ENCODE peak calls at places on chromosomes 1 and 21, in six cellular contexts. T is right atrium auricular region; H is cardiac muscle cell; L is mammary epithelial cell; Y is CD8-positive, alpha-beta T cell; C is CD8-positive, alpha-beta memory T cell. V is an unnamed sample.
A peak's percentile ranks its signal among the peaks of the same experiment; 100 is the strongest.

GRCh38 chr21:43611598-43612369 is 47.5 kb downstream of the HSF2BP start:
- DNase-seq in H (peak; percentile 73), T (peak; percentile 86), Y (peak; percentile 7), C (no peak), L (peak; percentile 57), V (no peak)

GRCh38 chr1:9724706-9725476 is 73.4 kb downstream of the PIK3CD start:
- DNase-seq in L (peak; percentile 45), Y (peak; percentile 77), C (peak; percentile 62), T (no peak), H (peak; percentile 69), V (peak; percentile 35)

GRCh38 chr21:45631540-45631939 is 12.0 kb upstream of the PCBP3 start:
- DNase-seq in T (no peak), L (no peak), H (no peak), C (no peak), Y (no peak), V (no peak)

GRCh38 chr1:245361056-245361455 is 206.3 kb downstream of the KIF26B start:
- DNase-seq in Y (no peak), H (no peak), C (no peak), T (no peak), L (no peak), V (peak; percentile 9)

GRCh38 chr1:230282157-230282556 is 144.0 kb downstream of the PGBD5 start:
- DNase-seq in H (no peak), C (no peak), T (no peak), L (no peak), Y (no peak), V (no peak)

GRCh38 chr1:236800002-236800620 is 5.0 kb downstream of the MTR start:
- DNase-seq in L (peak; percentile 57), C (no peak), T (no peak), Y (no peak), H (no peak), V (peak; percentile 49)

GRCh38 chr1:68202239-68202832 is 30.0 kb downstream of the WLS start:
- DNase-seq in C (no peak), H (no peak), Y (no peak), T (no peak), L (no peak), V (no peak)

GRCh38 chr1:221772107-221772506 is 30.2 kb upstream of the DUSP10 start:
- DNase-seq in T (no peak), L (no peak), Y (no peak), H (no peak), C (no peak), V (no peak)

GRCh38 chr1:93347319-93347899 is 1.7 kb downstream of the DR1 start:
- DNase-seq in C (no peak), T (no peak), Y (no peak), H (no peak), L (no peak), V (no peak)

GRCh38 chr1:93350875-93351274 is 5.2 kb downstream of the DR1 start:
- DNase-seq in T (no peak), H (no peak), C (no peak), Y (no peak), L (no peak), V (no peak)

GRCh38 chr1:93348104-93348780 is 2.5 kb downstream of the DR1 start:
- DNase-seq in C (no peak), T (no peak), Y (no peak), L (no peak), H (no peak), V (no peak)

GRCh38 chr1:93350322-93350721 is 4.6 kb downstream of the DR1 start:
- DNase-seq in L (no peak), C (no peak), Y (no peak), H (no peak), T (no peak), V (no peak)

DNA sequence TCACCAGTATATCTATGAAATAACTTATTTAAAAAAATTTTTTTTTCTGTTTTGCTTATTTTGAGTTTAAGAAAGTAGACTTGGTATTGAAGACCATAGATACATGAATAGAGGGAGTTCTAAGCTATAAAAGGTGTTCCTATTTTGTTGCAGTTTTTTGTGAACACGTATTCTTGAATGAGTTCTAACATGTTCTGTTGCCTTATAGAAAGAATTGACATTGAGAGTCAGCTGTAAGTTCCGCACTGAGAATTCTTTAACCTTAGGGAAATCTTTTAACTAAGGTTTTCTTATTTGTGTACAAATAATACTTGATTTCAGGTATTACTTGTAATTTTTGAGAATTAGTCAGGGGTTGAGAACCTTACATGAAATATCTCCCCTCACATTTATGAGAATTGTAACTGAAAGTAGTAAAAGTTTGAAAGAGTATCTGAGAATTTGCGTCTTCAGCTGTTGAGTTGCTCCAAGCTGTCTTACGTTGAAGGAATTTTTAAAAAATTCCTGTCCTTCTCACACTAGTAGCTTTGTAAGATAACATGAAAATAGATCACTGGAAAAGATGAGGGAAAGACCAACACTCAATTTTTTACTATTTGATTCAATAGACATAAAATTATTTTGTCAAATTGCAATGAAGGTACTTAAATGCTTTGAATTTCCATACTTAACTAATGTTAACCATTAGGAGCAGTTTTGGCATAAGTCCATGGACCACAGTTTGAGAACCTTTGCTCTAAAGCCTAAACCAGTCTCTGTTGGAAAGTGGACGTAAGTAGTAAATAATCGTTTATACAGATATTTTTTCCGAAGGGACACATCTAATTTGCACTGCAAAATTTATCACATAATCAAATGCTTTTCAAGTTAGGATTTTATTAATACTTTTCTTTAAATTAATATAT is 3.8 kb downstream of the DR1 start:
- DNase-seq in H (no peak), C (no peak), T (no peak), Y (no peak), L (peak; percentile 39), V (peak; percentile 65)
- H3K27ac ChIP-seq in H (no peak overlapping the region), C (peak overlapping the region; percentile 28), T (no peak overlapping the region), Y (no peak overlapping the region), L (peak overlapping the region; percentile 92), V (peak overlapping the region; percentile 90)

DNA sequence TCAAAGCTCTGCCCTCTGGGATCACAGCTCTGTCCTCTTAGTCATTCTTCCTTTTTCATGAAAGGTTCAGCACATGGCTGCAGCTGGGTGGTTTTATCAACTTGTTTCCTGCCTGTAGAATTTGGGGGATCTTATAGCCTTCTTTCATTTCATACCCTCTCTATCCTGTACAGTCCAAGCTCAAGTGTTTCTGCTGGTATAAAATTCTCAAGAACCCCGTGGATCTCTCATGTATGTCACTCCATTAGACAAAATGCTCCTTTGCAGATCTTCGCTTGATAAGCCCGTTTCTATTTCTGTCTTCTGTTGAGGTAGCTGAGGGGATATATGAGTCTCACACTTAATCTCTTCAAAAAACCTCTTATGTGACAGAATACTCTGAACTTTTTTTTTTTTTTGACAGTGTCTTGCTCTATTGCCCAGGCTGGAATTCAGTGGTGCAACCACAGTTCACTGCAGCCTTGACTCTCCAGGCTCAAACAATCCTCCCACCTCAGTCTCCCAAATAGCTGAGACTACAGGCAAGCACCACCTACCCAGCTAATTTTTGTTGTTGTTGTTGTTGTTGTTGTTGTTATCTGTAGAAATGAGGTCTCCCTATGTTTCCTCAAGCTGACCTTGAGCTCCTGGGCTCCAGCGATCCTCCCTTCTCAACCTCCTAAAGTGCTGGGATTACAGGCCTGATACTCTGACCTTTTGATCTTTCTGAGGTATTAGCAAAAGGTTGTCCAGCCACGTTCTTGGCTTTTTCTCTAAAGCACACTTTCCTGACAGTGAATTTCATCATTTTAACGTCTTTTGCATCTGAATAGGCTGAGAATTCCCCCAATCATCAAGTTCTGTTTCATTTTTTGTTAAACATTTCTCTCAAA is 24.7 kb upstream of the COL9A2 start:
- DNase-seq in C (no peak), Y (no peak), H (no peak), L (no peak), T (no peak), V (no peak)
- H3K27ac ChIP-seq in C (no peak overlapping the region), Y (no peak overlapping the region), H (no peak overlapping the region), L (no peak overlapping the region), T (no peak overlapping the region), V (no peak overlapping the region)

DNA sequence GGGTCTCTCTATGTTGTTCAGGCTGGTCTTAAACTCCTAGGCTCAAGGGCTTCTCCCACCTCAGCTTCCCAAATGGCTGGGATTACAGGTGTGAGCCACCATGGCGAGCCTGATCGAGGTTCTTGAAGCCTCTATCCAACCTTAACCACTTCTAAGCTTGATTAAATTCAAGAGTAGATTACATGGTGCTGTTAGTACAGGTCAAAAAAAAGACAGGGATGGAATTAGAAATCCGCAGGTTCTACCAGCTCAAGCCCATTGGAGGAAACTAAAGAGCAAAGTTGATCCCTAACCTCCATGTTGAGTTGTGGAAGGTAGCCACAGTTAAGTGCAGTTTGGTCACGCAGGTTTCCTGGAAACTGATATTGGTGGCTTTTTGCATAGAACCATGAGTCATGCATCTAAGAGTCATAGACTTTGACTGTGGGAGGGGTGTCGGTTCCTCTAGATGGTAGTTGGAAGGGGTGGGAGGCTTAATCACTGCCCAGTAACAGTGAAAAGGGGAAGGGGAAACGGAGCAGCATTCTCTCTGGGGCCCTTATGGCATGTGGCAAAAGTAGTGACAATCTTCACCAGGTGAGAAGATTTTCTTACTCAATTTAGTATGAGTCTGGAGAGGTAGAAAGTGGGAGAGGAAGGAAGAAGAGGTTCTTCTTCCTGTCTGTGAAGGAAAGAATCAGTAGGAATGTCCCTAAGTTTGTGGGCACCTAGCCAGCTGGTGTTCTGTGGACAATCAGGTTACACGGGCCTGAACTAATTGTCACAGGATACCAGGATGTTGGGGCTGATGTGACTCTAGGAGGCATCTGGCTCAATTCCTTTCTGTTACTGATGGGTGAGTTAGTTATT is 7.0 kb downstream of the CD53 start:
- DNase-seq in L (peak; percentile 50), C (peak; percentile 25), T (no peak), Y (peak; percentile 62), H (no peak), V (no peak)
- H3K27ac ChIP-seq in L (no peak overlapping the region), C (peak overlapping the region; percentile 95), T (no peak overlapping the region), Y (peak overlapping the region; percentile 8), H (no peak overlapping the region), V (no peak overlapping the region)

GRCh38 chr1:155947292-155947691 is 5.9 kb downstream of the RXFP4 start:
- DNase-seq in Y (no peak), T (no peak), C (no peak), H (no peak), L (no peak), V (no peak)
- H3K27ac ChIP-seq in Y (no peak overlapping the region), T (no peak overlapping the region), C (no peak overlapping the region), H (peak overlapping the region; percentile 81), L (no peak overlapping the region), V (no peak overlapping the region)

GRCh38 chr1:8179132-8179793 is 138.7 kb upstream of the SLC45A1 start:
- DNase-seq in H (no peak), T (no peak), C (no peak), Y (no peak), L (no peak), V (no peak)

GRCh38 chr1:8170059-8170835 is 144.1 kb upstream of the ERRFI1 start:
- DNase-seq in C (no peak), L (no peak), T (no peak), H (no peak), Y (no peak), V (no peak)

GRCh38 chr1:8171751-8172464 is 145.8 kb upstream of the ERRFI1 start:
- DNase-seq in Y (no peak), L (peak; percentile 37), T (no peak), H (no peak), C (no peak), V (no peak)

GRCh38 chr1:8176279-8176678 is 141.6 kb upstream of the SLC45A1 start:
- DNase-seq in L (no peak), T (no peak), Y (no peak), C (no peak), H (no peak), V (no peak)

DNA sequence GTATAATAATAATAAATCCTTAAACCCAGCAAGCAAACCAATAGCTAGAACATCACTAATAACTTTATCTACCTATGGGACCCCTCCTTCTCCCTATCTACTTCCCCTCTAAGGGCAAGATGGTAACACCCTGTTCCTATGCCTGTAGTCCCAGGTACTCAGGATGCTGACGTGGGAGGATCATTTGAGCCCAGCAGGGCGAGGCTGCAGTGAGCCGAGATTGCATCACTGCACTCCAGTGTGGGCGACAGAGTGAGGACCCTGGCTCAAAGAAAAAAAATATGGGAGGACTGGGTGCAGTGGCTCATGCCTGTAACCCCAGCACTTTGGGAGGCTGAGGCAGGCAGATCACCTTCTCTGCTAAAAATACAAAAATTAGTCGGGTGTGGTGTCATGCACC is 143.1 kb upstream of the SLC45A1 start:
- DNase-seq in Y (no peak), T (no peak), H (no peak), C (no peak), L (peak; percentile 43), V (no peak)
- H3K27ac ChIP-seq in Y (no peak overlapping the region), T (no peak overlapping the region), H (no peak overlapping the region), C (no peak overlapping the region), L (peak overlapping the region; percentile 38), V (no peak overlapping the region)